ENCODE peak calls at places on chromosomes 5 and 9, in eight cellular contexts. O is hepatocyte, G is heart left ventricle, M is left ventricle myocardium inferior, L is lower lobe of right lung, J is mesendoderm, C is thoracic aorta, V is endodermal cell. F is an unnamed sample. For H3K36me3, the result is how much of the 10 kb centered on the place peaks cover.

GRCh38 chr9:68740561-68740960 is 35.5 kb downstream of the PIP5K1B start:
- DNase-seq in C (no peak), J (no peak), G (no peak), L (no peak), V (no peak), M (no peak), O (peak), F (no peak)

GRCh38 chr5:22541037-22541436 is 312.1 kb downstream of the CDH12 start:
- DNase-seq in G (no peak), C (no peak), J (peak), L (no peak), O (peak), M (no peak), V (no peak), F (no peak)

GRCh38 chr9:127004946-127005769 is 90.6 kb downstream of the RALGPS1 start:
- DNase-seq in M (no peak), L (no peak), G (no peak), O (peak), C (no peak), J (no peak), V (no peak), F (no peak)

GRCh38 chr9:20315672-20316071 is 306.6 kb downstream of the MLLT3 start:
- DNase-seq in O (peak), J (no peak), L (no peak), V (no peak), G (no peak), M (no peak), C (no peak), F (no peak)

GRCh38 chr9:16126042-16126441 is 573.2 kb downstream of the CCDC171 start:
- DNase-seq in L (no peak), G (no peak), O (no peak), C (no peak), V (no peak), M (no peak), J (no peak), F (no peak)

GRCh38 chr5:37254581-37254980 is 5.4 kb upstream of the CPLANE1 start:
- DNase-seq in C (no peak), L (no peak), O (no peak), M (no peak), V (no peak), G (no peak), J (no peak), F (no peak)

GRCh38 chr5:143695244-143695885 is 116.6 kb upstream of the HMHB1 start:
- DNase-seq in O (no peak), G (no peak), L (no peak), J (no peak), V (no peak), C (no peak), M (no peak), F (no peak)

GRCh38 chr5:66281309-66281708 is 137.2 kb downstream of the SREK1 start:
- DNase-seq in O (no peak), C (no peak), V (no peak), J (no peak), G (no peak), M (no peak), L (no peak), F (no peak)

GRCh38 chr9:111231801-111232580 is 98.0 kb downstream of the OR2K2 start:
- DNase-seq in C (no peak), J (peak), M (no peak), V (peak), G (no peak), O (no peak), L (no peak), F (no peak)

GRCh38 chr9:122779181-122779580 is 9.6 kb upstream of the OR5C1 start:
- DNase-seq in J (no peak), O (no peak), C (no peak), V (no peak), M (no peak), L (no peak), G (no peak), F (no peak)

GRCh38 chr5:19044931-19045695 is 942.9 kb downstream of the CDH18 start:
- DNase-seq in M (no peak), J (peak), L (no peak), O (no peak), G (no peak), C (no peak), V (peak), F (no peak)

GRCh38 chr5:173881811-173882575 is 6.2 kb upstream of the CPEB4 start:
- DNase-seq in O (no peak), M (no peak), V (no peak), C (no peak), G (no peak), L (no peak), J (no peak), F (no peak)

GRCh38 chr9:128636024-128636390 is 20.6 kb downstream of the DYNC2I2 start:
- DNase-seq in J (peak), G (peak), L (peak), O (peak), C (no peak), M (peak), V (peak), F (no peak)

GRCh38 chr9:13744233-13744954 is 464.9 kb upstream of the MPDZ start:
- DNase-seq in V (peak), J (peak), G (no peak), M (no peak), L (no peak), C (no peak), O (no peak), F (no peak)

GRCh38 chr5:159412284-159413046 is 82.2 kb upstream of the IL12B start:
- DNase-seq in J (peak), M (no peak), C (no peak), O (no peak), G (no peak), V (peak), L (no peak), F (no peak)

GRCh38 chr5:31680528-31680927 is 41.6 kb downstream of the PDZD2 start:
- DNase-seq in V (no peak), O (no peak), G (peak), C (no peak), L (no peak), J (no peak), M (peak), F (no peak)

GRCh38 chr5:143445726-143446125 is 42.2 kb upstream of the NR3C1 start:
- DNase-seq in V (no peak), O (no peak), L (no peak), C (no peak), M (no peak), J (peak), G (no peak), F (no peak)

GRCh38 chr9:9122230-9122875 is 1322.8 kb upstream of the DMAC1 start:
- DNase-seq in L (no peak), V (no peak), O (no peak), M (no peak), G (no peak), C (no peak), J (no peak), F (no peak)

GRCh38 chr9:85541876-85542275 is 199.9 kb downstream of the AGTPBP1 start:
- DNase-seq in J (peak), C (no peak), M (no peak), O (no peak), G (no peak), V (no peak), L (no peak), F (no peak)

GRCh38 chr9:137834846-137835546 is 42.6 kb upstream of the CACNA1B start:
- DNase-seq in L (no peak), G (no peak), O (peak), C (no peak), J (no peak), V (no peak), M (no peak), F (no peak)

GRCh38 chr9:137833721-137834613 is 43.6 kb upstream of the CACNA1B start:
- DNase-seq in C (no peak), M (no peak), O (peak), J (no peak), V (no peak), L (no peak), G (no peak), F (no peak)

GRCh38 chr9:137832830-137833590 is 44.6 kb upstream of the CACNA1B start:
- DNase-seq in V (no peak), O (peak), G (no peak), C (no peak), L (no peak), J (no peak), M (no peak), F (no peak)

GRCh38 chr9:137829260-137829996 is 48.2 kb upstream of the CACNA1B start:
- DNase-seq in O (no peak), G (no peak), L (no peak), M (no peak), V (no peak), C (no peak), J (no peak), F (no peak)

GRCh38 chr9:137832191-137832700 is 45.3 kb upstream of the CACNA1B start:
- DNase-seq in O (peak), C (no peak), L (no peak), V (no peak), J (no peak), G (no peak), M (no peak), F (no peak)
- H3K36me3 ChIP-seq in O (under half), C (under half), L (half or more), V (under half), J (under half), G (half or more), M (half or more), F (under half)

DNA sequence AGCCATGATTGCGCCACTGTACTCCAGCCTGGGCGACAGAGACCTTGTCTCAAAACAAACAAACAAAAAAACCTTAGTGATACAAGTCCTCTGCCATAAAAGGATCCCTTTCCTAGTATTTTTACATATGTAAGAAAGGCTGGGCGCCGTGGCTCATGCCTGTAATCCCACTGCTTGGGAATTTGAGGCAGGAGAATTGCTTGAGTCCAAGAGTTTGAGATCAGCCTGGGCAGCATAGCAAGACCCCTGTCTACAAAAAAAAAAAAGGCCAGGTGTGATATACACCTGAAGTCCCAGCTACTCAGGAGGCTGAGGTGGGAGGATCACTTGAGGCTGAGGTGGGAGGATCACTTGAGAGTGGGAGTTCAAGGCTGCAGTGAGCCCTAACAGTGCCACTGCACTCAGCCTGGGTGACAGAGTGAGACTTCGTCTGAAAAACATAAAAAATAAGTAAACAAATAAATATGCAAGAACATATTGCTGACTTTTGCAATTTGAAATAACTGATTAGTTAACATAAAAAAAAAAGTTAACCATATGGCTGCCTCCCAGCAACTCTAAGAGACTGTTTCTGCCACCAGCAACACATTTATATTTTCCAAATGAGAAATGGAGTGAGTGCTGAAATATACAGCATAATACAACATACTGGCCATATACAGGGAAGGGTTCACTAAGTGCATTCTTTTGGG is 6.9 kb downstream of the ZNF367 start:
- DNase-seq in V (no peak), G (no peak), L (no peak), J (no peak), M (no peak), O (no peak), C (no peak), F (no peak)
- H3K36me3 ChIP-seq in V (under half), G (under half), L (under half), J (under half), M (under half), O (under half), C (under half), F (under half)

DNA sequence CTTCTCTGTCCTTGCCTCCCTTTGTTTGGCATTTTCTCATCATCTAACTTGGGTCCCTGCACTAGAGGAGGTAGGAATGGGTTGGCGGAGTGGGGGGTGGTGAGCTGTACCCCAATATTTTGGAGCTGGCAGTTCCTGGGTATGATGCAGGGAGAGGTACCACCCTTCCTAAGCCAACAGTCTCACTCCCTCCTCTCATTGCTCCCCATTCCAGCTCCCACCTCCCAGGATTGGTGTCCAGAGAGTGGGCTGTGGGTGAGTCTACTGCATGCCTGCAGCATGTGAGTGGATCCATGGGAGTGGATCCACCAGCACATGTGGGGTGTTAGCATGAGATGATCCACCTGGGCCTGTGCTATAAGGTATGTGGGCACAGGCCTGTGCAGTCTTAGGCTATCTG is 22.2 kb upstream of the MYORG start:
- DNase-seq in C (no peak), L (no peak), M (no peak), V (no peak), G (no peak), O (no peak), J (no peak), F (no peak)
- H3K36me3 ChIP-seq in C (under half), L (under half), M (half or more), V (under half), G (half or more), O (under half), J (under half), F (under half)

GRCh38 chr5:151058301-151058700 is 22.5 kb downstream of the TNIP1 start:
- DNase-seq in L (no peak), G (no peak), V (no peak), O (no peak), C (no peak), J (no peak), M (no peak), F (no peak)
- H3K36me3 ChIP-seq in L (half or more), G (half or more), V (under half), O (under half), C (half or more), J (under half), M (half or more), F (half or more)

DNA sequence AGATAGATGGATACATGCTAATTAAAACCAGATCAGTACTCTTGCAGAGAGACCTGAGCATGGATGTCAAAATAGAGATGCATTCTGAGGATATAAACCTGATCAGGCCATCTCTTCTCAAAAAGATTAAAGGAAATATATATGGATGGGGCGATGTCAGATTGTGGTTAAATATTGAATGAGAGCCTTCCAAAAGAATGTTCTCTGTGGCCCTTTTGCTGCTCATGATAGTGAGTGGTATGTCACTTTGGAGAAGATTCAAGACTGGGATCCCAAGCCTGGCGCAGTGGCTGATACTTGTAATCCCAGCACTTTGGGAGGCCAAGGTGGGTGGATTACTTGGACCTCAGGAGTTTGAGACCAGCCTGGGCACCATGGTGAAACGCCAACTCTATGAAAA is 20.5 kb downstream of the ZNF131 start:
- DNase-seq in G (no peak), O (no peak), M (no peak), J (no peak), L (no peak), C (no peak), V (no peak), F (no peak)
- H3K36me3 ChIP-seq in G (under half), O (under half), M (under half), J (under half), L (under half), C (under half), V (half or more), F (under half)

GRCh38 chr5:9947944-9948343 is 301.7 kb downstream of the ATPSCKMT start:
- DNase-seq in C (no peak), L (no peak), O (no peak), G (no peak), V (no peak), M (no peak), J (no peak), F (no peak)
- H3K36me3 ChIP-seq in C (under half), L (under half), O (under half), G (under half), V (under half), M (under half), J (under half), F (under half)

GRCh38 chr5:4859489-4860211 is 280.5 kb upstream of the ADAMTS16 start:
- DNase-seq in L (no peak), C (no peak), G (no peak), J (no peak), O (no peak), M (no peak), V (no peak), F (no peak)
- H3K36me3 ChIP-seq in L (under half), C (under half), G (under half), J (under half), O (under half), M (under half), V (under half), F (under half)